ENCODE peak calls at places on chromosomes 16 and 17, in ten cellular contexts. I is NCI-H2029; B is stimulated activated CD8-positive, alpha-beta memory T cell treated with anti-CD3 and anti-CD28 coated beads, Interleukin-4, amount 100 ng/mL, for 24 hours; Y is NCI-H446; Z is anterior cingulate cortex; X is NCI-H1092; S is HCEC 1CT; W is heart left ventricle; M is ureter; F is mucosa of gallbladder. J is an unnamed sample.

GRCh38 chr17:74623693-74624093 is at the start of gene CD300E:
- DNase-seq in I (no peak), B (no peak), Y (no peak), Z (no peak), X (no peak), S (no peak), W (no peak), M (no peak), F (no peak), J (no peak)

GRCh38 chr17:8051831-8052230 is 13.0 kb downstream of the ALOX15B start:
- DNase-seq in I (no peak), B (no peak), Y (no peak), Z (no peak), X (no peak), S (no peak), W (no peak), M (no peak), F (no peak), J (no peak)

GRCh38 chr17:36761203-36761945 is 160.0 kb downstream of the MRM1 start:
- DNase-seq in I (no peak), B (no peak), Y (no peak), Z (no peak), X (no peak), S (no peak), W (no peak), M (no peak), F (no peak), J (no peak)

GRCh38 chr17:27651411-27652345 is 20.7 kb downstream of the LGALS9 start:
- DNase-seq in I (no peak), B (peak), Y (no peak), Z (peak), X (no peak), S (no peak), W (peak), M (peak), F (peak), J (peak)

GRCh38 chr16:87956169-87956770 is 5.0 kb downstream of the BANP start:
- DNase-seq in I (no peak), B (peak), Y (no peak), Z (peak), X (no peak), S (no peak), W (peak), M (no peak), F (no peak), J (peak)

GRCh38 chr16:54986404-54986803 is 55.7 kb downstream of the IRX5 start:
- DNase-seq in I (no peak), B (no peak), Y (no peak), Z (no peak), X (no peak), S (no peak), W (no peak), M (no peak), F (no peak), J (no peak)

GRCh38 chr16:67194257-67194656 is 2.3 kb downstream of the E2F4 start:
- DNase-seq in I (no peak), B (no peak), Y (no peak), Z (no peak), X (no peak), S (no peak), W (peak), M (no peak), F (no peak), J (no peak)

GRCh38 chr16:86092586-86093480 is 193.9 kb downstream of the IRF8 start:
- DNase-seq in I (no peak), B (no peak), Y (no peak), Z (no peak), X (no peak), S (no peak), W (no peak), M (no peak), F (no peak), J (no peak)